ENCODE peak calls at places on chromosomes 13 and 19, in four cellular contexts. H is DND-41; B is WERI-Rb-1; A is CD4-positive, alpha-beta memory T cell. P is an unnamed sample. For H3K36me3 and H3K27me3, the result is how much of the 10 kb centered on the place peaks cover.

GRCh38 chr19:28466107-28467045 is 746.6 kb downstream of the UQCRFS1 start:
- DNase-seq in H (peak), B (peak), A (peak), P (peak)

GRCh38 chr19:3054972-3055740 is 7.1 kb downstream of the TLE5 start:
- DNase-seq in H (no peak), B (no peak), A (no peak), P (peak)

GRCh38 chr19:39192846-39193245 is 3.9 kb upstream of the NCCRP1 start:
- DNase-seq in H (no peak), B (no peak), A (no peak), P (no peak)

GRCh38 chr19:29119582-29119981 is 93.4 kb downstream of the UQCRFS1 start:
- DNase-seq in H (no peak), B (no peak), A (no peak), P (peak)

GRCh38 chr19:2992958-2993357 is 15.6 kb downstream of the TLE6 start:
- DNase-seq in H (no peak), B (no peak), A (no peak), P (no peak)

GRCh38 chr13:68190826-68191225 is 960.7 kb upstream of the PCDH9 start:
- DNase-seq in H (no peak), B (no peak), A (no peak), P (no peak)

GRCh38 chr13:83941669-83942335 is 59.5 kb upstream of the SLITRK1 start:
- DNase-seq in H (no peak), B (peak), A (no peak), P (no peak)

GRCh38 chr13:88424463-88424862 is 753.3 kb downstream of the SLITRK5 start:
- DNase-seq in H (no peak), B (no peak), A (no peak), P (no peak)

GRCh38 chr13:99916366-99917103 is 55.0 kb downstream of the ZIC5 start:
- DNase-seq in H (peak), B (peak), A (peak), P (peak)

GRCh38 chr13:67353031-67353430 is 122.9 kb upstream of the PCDH9 start:
- DNase-seq in H (no peak), B (no peak), A (no peak), P (no peak)

GRCh38 chr13:20182231-20182846 is 10.4 kb downstream of the GJB2 start:
- DNase-seq in H (peak), B (peak), A (peak), P (peak)

GRCh38 chr13:102555914-102556553 is 40.8 kb upstream of the TPP2 start:
- DNase-seq in H (peak), B (peak), A (peak), P (peak)

GRCh38 chr13:74047925-74048324 is 86.3 kb downstream of the KLF12 start:
- DNase-seq in H (no peak), B (no peak), A (no peak), P (no peak)

DNA sequence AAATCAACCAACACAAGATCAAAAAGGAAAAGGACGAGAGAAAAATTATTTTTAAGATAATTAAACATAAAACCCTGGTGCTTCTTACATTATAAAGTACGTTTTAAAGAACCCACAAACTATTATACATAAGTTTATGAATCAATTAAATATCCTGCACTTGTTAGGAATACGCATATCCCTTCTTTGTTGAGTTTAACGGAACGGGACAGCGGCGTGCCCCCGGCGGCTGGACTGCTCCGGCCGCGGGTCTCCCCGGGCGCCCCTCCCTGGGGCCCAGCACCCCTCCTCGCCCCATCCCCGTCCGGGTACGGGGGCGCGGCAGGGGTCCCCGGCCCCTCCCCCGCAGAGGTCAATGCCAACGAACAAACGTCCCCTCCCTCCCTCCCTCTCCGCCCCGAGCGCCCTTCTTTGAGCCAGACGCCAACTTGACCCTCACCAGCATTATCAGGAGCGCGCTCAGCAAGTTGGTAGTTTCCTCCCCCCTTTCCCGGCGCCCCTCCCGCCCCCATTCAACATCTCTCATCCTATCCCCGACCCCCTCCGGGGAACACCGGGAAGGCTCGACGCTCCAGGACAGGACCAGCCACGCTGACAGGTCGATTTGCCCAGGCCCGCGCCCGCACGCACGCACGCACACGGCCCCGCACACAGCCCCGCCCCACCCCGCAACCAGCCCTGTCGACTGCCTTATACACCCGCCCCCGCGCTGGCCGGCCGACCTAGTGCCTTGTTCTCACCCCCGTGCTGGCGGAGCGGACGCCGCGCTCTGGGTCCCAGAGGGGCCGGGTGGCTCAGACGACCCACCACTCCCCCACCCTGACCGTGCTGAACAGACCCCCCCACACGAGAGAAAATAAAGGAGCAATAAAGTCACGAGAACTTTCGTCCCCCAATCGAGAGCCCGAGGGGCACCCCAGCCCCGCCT is 5.1 kb downstream of the LYL1 start:
- DNase-seq in H (no peak), B (no peak), A (no peak), P (peak)
- H3K4me3 ChIP-seq in H (no peak), B (no peak), A (no peak), P (no peak)

DNA sequence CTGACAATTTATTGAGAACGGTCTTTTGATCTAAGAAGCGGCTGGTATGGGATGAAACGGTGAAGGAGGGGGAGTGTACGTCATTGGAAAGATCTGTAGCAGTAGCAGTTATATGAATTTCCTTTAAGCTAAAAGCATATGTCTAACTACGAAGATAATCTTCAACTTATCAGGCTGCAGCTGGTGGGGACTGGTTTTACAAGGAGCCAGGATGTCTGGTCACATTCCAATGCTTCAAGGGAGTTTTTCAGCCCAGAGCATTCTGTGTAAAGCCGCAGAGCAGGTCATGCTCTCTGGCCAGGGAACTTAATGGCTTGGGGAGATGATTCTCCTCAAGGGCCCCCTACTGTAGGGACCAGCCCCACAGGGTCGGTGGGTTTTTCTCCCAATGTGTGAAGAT is 29.2 kb downstream of the CLEC4M start:
- DNase-seq in H (no peak), B (no peak), A (no peak), P (no peak)
- H3K36me3 ChIP-seq in H (under half), B (under half), A (under half), P (under half)

GRCh38 chr19:10424011-10424637 is 3.8 kb downstream of the PDE4A start:
- DNase-seq in H (peak), B (peak), A (peak), P (peak)

GRCh38 chr19:10422846-10423245 is 2.5 kb downstream of the PDE4A start:
- DNase-seq in H (no peak), B (no peak), A (no peak), P (peak)

GRCh38 chr19:10421240-10421948 is 1.1 kb downstream of the PDE4A start:
- DNase-seq in H (peak), B (no peak), A (no peak), P (peak)

GRCh38 chr19:10420444-10421239 is at the start of gene PDE4A:
- DNase-seq in H (peak), B (peak), A (peak), P (peak)

DNA sequence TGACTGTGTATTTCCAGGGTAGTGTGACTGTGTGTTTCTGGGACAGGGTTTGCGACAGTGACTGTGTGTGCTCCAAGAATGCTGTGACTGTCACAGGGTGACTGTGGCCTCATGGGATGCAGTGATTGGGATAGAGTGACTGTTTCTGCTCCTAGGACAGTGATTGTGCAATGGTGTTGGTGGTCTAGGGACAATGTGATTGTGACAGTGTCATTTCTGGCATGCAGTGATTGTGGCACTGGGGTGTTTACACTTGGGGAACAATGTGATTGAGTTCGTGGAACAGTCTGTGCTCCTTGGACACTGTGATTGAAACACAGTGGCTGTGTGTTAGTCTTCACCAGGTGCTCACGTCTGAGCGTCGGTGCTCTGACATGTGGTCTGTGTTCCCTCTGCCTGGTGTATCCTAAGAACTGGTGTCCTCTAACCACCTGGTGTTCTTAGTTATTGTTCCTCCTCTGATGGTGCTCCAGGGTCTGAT is 1.7 kb downstream of the PDE4A start:
- DNase-seq in H (no peak), B (no peak), A (no peak), P (peak)
- H3K27me3 ChIP-seq in H (half or more), B (under half), A (half or more), P (half or more)

GRCh38 chr13:26475176-26476110 is 82.0 kb upstream of the WASF3 start:
- DNase-seq in H (no peak), B (peak), A (no peak), P (peak)

GRCh38 chr13:26476744-26477129 is 80.7 kb upstream of the WASF3 start:
- DNase-seq in H (no peak), B (no peak), A (no peak), P (no peak)

GRCh38 chr13:26474286-26474685 is 83.2 kb upstream of the WASF3 start:
- DNase-seq in H (no peak), B (peak), A (no peak), P (no peak)

GRCh38 chr13:26477681-26478080 is 79.8 kb upstream of the WASF3 start:
- DNase-seq in H (no peak), B (no peak), A (no peak), P (no peak)

GRCh38 chr13:26476111-26476743 is 81.3 kb upstream of the WASF3 start:
- DNase-seq in H (no peak), B (no peak), A (no peak), P (peak)
- H3K4me3 ChIP-seq in H (no peak), B (no peak), A (no peak), P (peak)

GRCh38 chr13:23620211-23620610 is 50.0 kb downstream of the TNFRSF19 start:
- DNase-seq in H (no peak), B (no peak), A (no peak), P (no peak)

GRCh38 chr13:23619073-23619855 is 49.1 kb downstream of the TNFRSF19 start:
- DNase-seq in H (no peak), B (no peak), A (no peak), P (no peak)

GRCh38 chr13:23620613-23621315 is 50.6 kb downstream of the TNFRSF19 start:
- DNase-seq in H (no peak), B (no peak), A (no peak), P (no peak)

GRCh38 chr13:23622991-23623390 is 52.8 kb downstream of the TNFRSF19 start:
- DNase-seq in H (no peak), B (no peak), A (no peak), P (no peak)

DNA sequence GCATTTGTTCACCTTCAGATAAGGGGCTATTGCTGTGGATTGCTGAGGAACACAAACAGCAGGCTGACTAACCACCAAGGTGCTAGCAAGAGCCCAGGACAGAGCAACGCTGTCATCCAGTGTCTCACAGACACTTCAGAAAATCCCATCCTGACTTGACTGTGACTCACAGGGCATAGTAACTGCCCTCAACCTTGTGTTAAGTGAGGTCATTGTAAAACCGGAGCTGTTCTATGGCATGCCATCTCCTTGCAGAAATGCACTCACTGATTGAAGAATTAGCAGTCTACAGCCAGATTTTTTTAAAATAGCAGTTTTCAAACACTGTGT is 51.1 kb downstream of the TNFRSF19 start:
- DNase-seq in H (no peak), B (no peak), A (no peak), P (no peak)
- H3K36me3 ChIP-seq in H (under half), B (under half), A (under half), P (under half)

DNA sequence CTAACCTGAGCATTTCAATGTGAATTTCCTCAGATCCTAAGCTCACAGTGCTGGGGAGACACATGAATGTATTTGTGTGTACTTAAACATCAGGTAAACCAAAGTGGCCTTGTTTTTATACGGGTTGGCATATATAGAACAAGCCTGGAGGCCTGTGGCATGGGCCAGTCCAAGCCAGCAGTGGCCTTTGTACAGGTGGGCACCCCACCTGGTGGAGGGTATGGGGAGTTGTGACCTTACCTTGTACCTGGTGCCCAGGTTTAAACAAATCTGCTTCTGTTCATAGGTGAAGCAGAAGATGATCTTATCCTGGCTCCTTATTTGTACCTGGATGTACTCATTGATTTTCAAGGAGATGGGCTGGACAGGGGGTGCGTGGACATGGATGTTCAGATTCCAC is 71.0 kb downstream of the ERICH6B start:
- DNase-seq in H (no peak), B (no peak), A (no peak), P (peak)
- H3K27me3 ChIP-seq in H (under half), B (under half), A (under half), P (under half)

GRCh38 chr13:60590775-60591174 is 193.8 kb downstream of the TDRD3 start:
- DNase-seq in H (no peak), B (no peak), A (no peak), P (no peak)

DNA sequence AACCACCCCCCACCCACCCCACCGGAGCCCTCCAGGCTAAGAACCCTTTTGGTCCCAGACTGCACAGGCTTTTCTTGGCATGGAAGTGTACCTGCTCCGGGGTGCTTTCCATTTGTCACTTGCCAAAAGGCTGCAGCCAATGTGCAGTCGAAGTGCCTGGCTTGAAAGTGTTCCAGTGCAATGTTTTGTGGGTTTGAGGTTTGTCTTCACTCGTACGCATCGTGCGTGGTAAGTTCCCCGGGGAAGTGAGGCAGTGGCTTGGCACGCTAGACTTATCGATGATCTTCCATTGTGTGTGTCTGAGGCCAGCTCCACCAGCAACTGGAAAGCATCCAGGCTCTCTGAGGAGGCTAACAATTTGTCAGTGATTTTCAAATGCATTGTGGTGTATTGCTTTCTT is 194.3 kb downstream of the TDRD3 start:
- DNase-seq in H (peak), B (no peak), A (no peak), P (no peak)
- H3K4me3 ChIP-seq in H (no peak), B (no peak), A (no peak), P (no peak)

GRCh38 chr19:16190736-16191135 is 5.5 kb downstream of the FAM32A start:
- DNase-seq in H (no peak), B (no peak), A (no peak), P (no peak)
- H3K36me3 ChIP-seq in H (half or more), B (under half), A (under half), P (under half)

DNA sequence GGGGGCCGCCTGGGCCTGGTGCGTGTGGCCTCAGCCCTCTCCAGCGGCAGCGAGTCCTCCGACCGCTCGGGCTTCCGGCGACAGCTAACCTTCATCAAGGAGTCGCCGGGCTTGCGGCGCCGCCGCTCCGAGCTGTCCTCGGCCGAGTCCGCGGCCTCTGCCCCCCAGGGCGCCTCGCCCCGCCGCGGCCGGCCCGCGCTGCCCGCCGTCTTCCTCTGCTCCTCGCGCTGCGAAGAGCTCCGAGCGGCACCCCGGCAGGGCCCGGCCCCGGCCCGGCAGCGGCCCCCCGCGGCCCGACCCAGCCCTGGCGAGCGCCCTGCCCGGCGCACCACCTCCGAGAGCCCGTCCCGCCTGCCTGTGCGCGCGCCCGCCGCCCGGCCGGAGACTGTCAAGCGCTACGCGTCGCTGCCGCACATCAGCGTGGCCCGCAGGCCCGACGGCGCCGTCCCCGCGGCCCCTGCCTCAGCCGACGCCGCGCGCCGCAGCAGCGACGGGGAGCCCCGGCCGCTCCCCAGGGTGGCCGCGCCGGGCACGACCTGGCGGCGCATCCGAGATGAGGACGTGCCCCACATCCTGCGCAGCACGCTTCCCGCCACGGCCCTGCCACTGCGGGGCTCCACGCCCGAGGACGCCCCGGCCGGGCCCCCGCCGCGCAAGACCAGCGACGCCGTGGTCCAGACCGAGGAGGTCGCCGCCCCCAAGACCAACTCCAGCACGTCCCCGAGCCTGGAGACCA is 9.6 kb downstream of the C19orf25 start:
- DNase-seq in H (no peak), B (no peak), A (no peak), P (peak)
- H3K27me3 ChIP-seq in H (under half), B (under half), A (under half), P (half or more)

DNA sequence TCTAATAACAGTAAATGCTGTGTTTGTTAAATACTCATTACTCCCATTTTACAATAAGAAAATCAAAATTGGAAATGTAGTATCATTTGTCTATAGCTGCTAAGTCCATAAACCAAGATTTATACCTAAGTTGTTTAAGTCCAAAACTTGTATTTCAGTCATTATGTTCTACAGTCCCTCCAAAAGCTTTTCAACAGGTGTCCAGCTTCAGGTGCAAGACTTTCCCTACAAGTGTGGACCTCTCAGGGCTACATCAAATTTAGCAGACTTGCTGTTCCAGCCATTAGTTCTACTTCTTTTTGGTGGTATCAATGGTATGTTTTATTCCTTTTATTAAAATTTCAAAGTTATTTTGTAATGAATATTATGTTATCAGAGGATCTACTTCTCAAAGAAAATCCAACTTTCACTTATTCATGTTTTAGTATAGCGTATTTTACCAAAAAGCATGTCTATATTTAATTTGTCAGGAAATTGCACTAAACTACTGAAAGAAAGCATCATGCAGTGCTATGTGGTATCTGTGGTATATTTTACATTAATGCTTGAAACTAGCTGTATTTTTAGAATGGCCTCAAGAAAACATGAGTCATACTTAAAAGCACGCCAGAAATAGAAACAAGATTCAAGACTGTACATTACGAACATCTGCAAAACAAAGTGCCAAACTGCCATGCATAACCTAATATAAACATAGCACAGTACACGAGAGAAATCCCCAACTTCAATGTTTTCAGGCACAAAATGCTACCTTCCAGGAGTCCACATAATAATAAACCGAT is 44.5 kb downstream of the VWA8 start:
- DNase-seq in H (no peak), B (no peak), A (peak), P (no peak)
- H3K4me3 ChIP-seq in H (no peak), B (no peak), A (no peak), P (no peak)